ENCODE peak calls at places on chromosomes 16 and 17, in four cellular contexts. C, Y, T and V are unnamed samples.

GRCh38 chr17:41602524-41602923 is 10.0 kb downstream of the KRT16 start:
- DNase-seq in C (no peak), T (no peak), Y (no peak), V (no peak)

GRCh38 chr17:39152134-39152884 is 872 bp upstream of the PLXDC1 start:
- DNase-seq in T (peak), C (peak), Y (no peak), V (no peak)

GRCh38 chr17:16352303-16352837 is 899 bp downstream of the CENPV start:
- DNase-seq in Y (peak), C (no peak), T (peak), V (no peak)

GRCh38 chr16:51147776-51148673 is 3.0 kb downstream of the SALL1 start:
- DNase-seq in T (no peak), C (no peak), Y (no peak), V (no peak)

GRCh38 chr17:633641-634091 is 81.0 kb downstream of the VPS53 start:
- DNase-seq in Y (no peak), C (no peak), T (no peak), V (no peak)

GRCh38 chr17:66702106-66702936 is 132.6 kb upstream of the CACNG5 start:
- DNase-seq in T (no peak), Y (no peak), C (no peak), V (no peak)

GRCh38 chr17:50487213-50488096 is 8.8 kb downstream of the RSAD1 start:
- DNase-seq in Y (no peak), T (peak), C (no peak), V (no peak)

GRCh38 chr17:71117461-71117860 is 948.1 kb downstream of the KCNJ2 start:
- DNase-seq in C (no peak), T (no peak), Y (no peak), V (no peak)

GRCh38 chr17:6061290-6061689 is 8.9 kb upstream of the WSCD1 start:
- DNase-seq in Y (no peak), C (no peak), T (no peak), V (no peak)

GRCh38 chr16:17467923-17468540 is 2.7 kb downstream of the XYLT1 start:
- DNase-seq in Y (peak), T (peak), C (peak), V (no peak)

GRCh38 chr17:1203111-1203966 is 23.6 kb upstream of the ABR start:
- DNase-seq in C (peak), Y (peak), T (peak), V (no peak)

GRCh38 chr17:78180508-78180907 is 6.3 kb downstream of the TK1 start:
- DNase-seq in T (no peak), C (no peak), Y (no peak), V (no peak)

GRCh38 chr17:6254036-6254435 is 180.9 kb downstream of the AIPL1 start:
- DNase-seq in Y (no peak), T (no peak), C (no peak), V (no peak)

GRCh38 chr17:33169580-33170285 is 123.4 kb downstream of the ASIC2 start:
- DNase-seq in C (no peak), Y (no peak), T (no peak), V (no peak)

GRCh38 chr17:10197721-10198508 is 491 bp downstream of the GAS7 start:
- DNase-seq in Y (peak), T (no peak), C (no peak), V (no peak)

GRCh38 chr16:55912022-55912421 is 36.8 kb upstream of the CES5A start:
- DNase-seq in Y (no peak), C (peak), T (peak), V (no peak)

GRCh38 chr17:1083451-1084187 is 86.7 kb downstream of the TIMM22 start:
- DNase-seq in Y (peak), C (no peak), T (peak), V (no peak)

GRCh38 chr17:82930043-82930923 is 90.5 kb upstream of the ZNF750 start:
- DNase-seq in C (no peak), Y (peak), T (peak), V (no peak)

GRCh38 chr17:28727727-28728363 is 743 bp upstream of the NEK8 start:
- DNase-seq in T (peak), Y (peak), C (peak), V (no peak)
- TF ChIP-seq CTCF in T (no peak), Y (no peak), C (peak), V (no peak)

GRCh38 chr16:3266873-3267537 is 10.6 kb upstream of the MEFV start:
- DNase-seq in C (no peak), T (no peak), Y (no peak), V (no peak)
- H3K4me3 ChIP-seq in C (no peak), T (no peak), Y (no peak), V (no peak)

GRCh38 chr16:49756971-49757743 is 98.8 kb downstream of the ZNF423 start:
- DNase-seq in C (no peak), T (no peak), Y (no peak), V (no peak)

GRCh38 chr16:49757744-49758069 is 98.2 kb downstream of the ZNF423 start:
- DNase-seq in Y (no peak), T (no peak), C (no peak), V (no peak)

GRCh38 chr16:49754495-49755290 is 101.2 kb downstream of the ZNF423 start:
- DNase-seq in T (no peak), Y (no peak), C (peak), V (no peak)

GRCh38 chr16:49755716-49756115 is 100.2 kb downstream of the ZNF423 start:
- DNase-seq in T (no peak), C (no peak), Y (no peak), V (no peak)

GRCh38 chr16:49755291-49755611 is 100.7 kb downstream of the ZNF423 start:
- DNase-seq in T (no peak), Y (no peak), C (peak), V (peak)
- TF ChIP-seq CTCF in T (peak), Y (no peak), C (peak), V (peak)

GRCh38 chr16:69419956-69420355 is 4.5 kb upstream of the CYB5B start:
- DNase-seq in C (no peak), Y (no peak), T (no peak), V (no peak)

GRCh38 chr16:69428652-69429051 is 4.2 kb downstream of the CYB5B start:
- DNase-seq in Y (no peak), C (no peak), T (no peak), V (no peak)

GRCh38 chr16:69424053-69424934 is at the start of gene CYB5B:
- DNase-seq in C (peak), Y (peak), T (peak), V (peak)

GRCh38 chr16:69424935-69425784 is 741 bp downstream of the CYB5B start:
- DNase-seq in T (no peak), C (no peak), Y (no peak), V (no peak)

DNA sequence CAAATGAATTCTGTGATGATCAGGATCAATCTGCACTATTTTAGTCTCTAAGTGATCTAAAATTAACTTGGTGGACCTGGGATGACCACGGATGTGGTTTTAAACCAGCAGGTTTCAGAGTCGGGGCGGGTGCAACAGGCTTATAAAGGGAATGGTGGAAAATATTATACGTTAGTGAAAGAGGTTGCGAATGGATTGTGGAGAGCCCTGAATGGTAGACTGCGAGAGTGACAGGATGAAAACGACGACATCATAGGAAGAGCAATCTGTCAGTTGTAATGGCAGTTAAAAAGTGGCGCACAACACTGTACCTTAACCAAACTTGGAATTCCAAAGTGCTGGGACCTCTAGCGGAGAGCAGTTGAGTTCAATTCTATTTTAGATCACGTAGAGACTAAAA is 1.2 kb upstream of the CYB5B start:
- DNase-seq in Y (no peak), C (no peak), T (no peak), V (no peak)
- H3K4me3 ChIP-seq in Y (no peak), C (peak), T (peak), V (no peak)

DNA sequence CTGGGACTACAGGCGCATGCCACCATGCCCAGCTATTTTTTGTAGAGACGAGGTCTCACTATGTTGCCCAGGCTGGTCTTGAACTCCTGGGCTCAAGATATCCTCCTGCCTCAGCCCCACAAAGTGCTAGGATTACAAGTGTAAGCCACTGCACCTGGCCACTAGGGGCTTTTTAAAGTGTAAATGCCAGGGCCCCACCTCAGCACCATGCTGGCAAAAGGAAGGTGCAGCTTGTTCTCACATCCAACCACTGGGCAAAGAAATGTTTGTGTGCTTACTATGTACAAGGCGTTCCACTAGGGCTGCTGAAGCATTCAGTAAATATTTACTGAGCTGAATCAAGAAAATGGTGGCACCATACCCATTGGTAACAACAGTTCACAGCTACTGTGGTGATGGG is 22.6 kb downstream of the COG1 start:
- DNase-seq in Y (no peak), T (no peak), C (no peak), V (peak)
- TF ChIP-seq CTCF in Y (no peak), T (no peak), C (no peak), V (peak)